ENCODE peak calls at places on chromosomes 13 and 19, in nine cellular contexts. A is PC-3; Z is activated CD8-positive, alpha-beta T cell treated with anti-CD3 and anti-CD28 coated beads for 36 hours; E is tibial artery; J is kidney glomerular epithelial cell; B is posterior cingulate gyrus; T is AG10803; S is stimulated activated CD4-positive, alpha-beta T cell treated with anti-CD3 and anti-CD28 coated beads, Interleukin-15, amount 100 ng/mL, for 48 hours; I is NCI-H774. M is an unnamed sample.

GRCh38 chr13:40666058-40666904 is at the start of gene FOXO1:
- DNase-seq in A (peak), Z (peak), E (peak), J (peak), B (peak), T (peak), S (peak), I (peak), M (peak)

GRCh38 chr19:2353159-2353894 is 6.7 kb upstream of the TMPRSS9 start:
- DNase-seq in A (no peak), Z (no peak), E (no peak), J (no peak), B (no peak), T (no peak), S (no peak), I (no peak), M (no peak)

GRCh38 chr13:31923134-31923763 is 108.3 kb upstream of the FRY start:
- DNase-seq in A (no peak), Z (no peak), E (no peak), J (no peak), B (no peak), T (no peak), S (no peak), I (no peak), M (no peak)

GRCh38 chr19:52592301-52592700 is 22.2 kb downstream of the ZNF701 start:
- DNase-seq in A (no peak), Z (peak), E (no peak), J (no peak), B (no peak), T (no peak), S (no peak), I (no peak), M (no peak)

GRCh38 chr19:10289167-10289835 is 451 bp upstream of the ICAM5 start:
- DNase-seq in A (peak), Z (peak), E (no peak), J (no peak), B (peak), T (peak), S (no peak), I (peak), M (peak)

GRCh38 chr19:4208385-4209094 is 20.8 kb upstream of the EBI3 start:
- DNase-seq in A (peak), Z (no peak), E (no peak), J (peak), B (no peak), T (no peak), S (no peak), I (no peak), M (no peak)

GRCh38 chr13:110245421-110245899 is 61.5 kb downstream of the COL4A1 start:
- DNase-seq in A (no peak), Z (no peak), E (no peak), J (no peak), B (no peak), T (peak), S (no peak), I (no peak), M (peak)

GRCh38 chr13:33728271-33729037 is 89.5 kb upstream of the RFC3 start:
- DNase-seq in A (peak), Z (no peak), E (peak), J (peak), B (no peak), T (peak), S (no peak), I (no peak), M (no peak)

GRCh38 chr13:24668955-24669354 is 11.3 kb upstream of the ATP12A start:
- DNase-seq in A (peak), Z (no peak), E (no peak), J (no peak), B (no peak), T (no peak), S (no peak), I (no peak), M (no peak)

GRCh38 chr13:102323012-102323411 is 78.8 kb downstream of the FGF14 start:
- DNase-seq in A (no peak), Z (no peak), E (no peak), J (no peak), B (no peak), T (no peak), S (no peak), I (no peak), M (no peak)

GRCh38 chr13:101417043-101417406 is 717 bp upstream of the NALCN start:
- DNase-seq in A (peak), Z (no peak), E (no peak), J (peak), B (no peak), T (no peak), S (no peak), I (no peak), M (peak)

GRCh38 chr19:17405250-17406038 is at the start of gene BST2:
- DNase-seq in A (no peak), Z (peak), E (peak), J (peak), B (no peak), T (peak), S (no peak), I (no peak), M (no peak)

GRCh38 chr13:34884366-34884765 is 57.7 kb upstream of the NBEA start:
- DNase-seq in A (no peak), Z (no peak), E (no peak), J (no peak), B (no peak), T (no peak), S (no peak), I (no peak), M (no peak)

GRCh38 chr13:80524447-80525215 is 183.7 kb upstream of the SPRY2 start:
- DNase-seq in A (no peak), Z (no peak), E (no peak), J (no peak), B (no peak), T (no peak), S (no peak), I (no peak), M (no peak)

GRCh38 chr19:48190288-48191284 is 20.1 kb downstream of the ZSWIM9 start:
- DNase-seq in A (peak), Z (peak), E (no peak), J (no peak), B (peak), T (no peak), S (no peak), I (no peak), M (no peak)

GRCh38 chr13:109220631-109221030 is 565.8 kb downstream of the IRS2 start:
- DNase-seq in A (no peak), Z (no peak), E (no peak), J (no peak), B (no peak), T (no peak), S (no peak), I (no peak), M (no peak)

GRCh38 chr13:114077938-114078335 is 54.5 kb downstream of the RASA3 start:
- DNase-seq in A (no peak), Z (no peak), E (no peak), J (no peak), B (peak), T (peak), S (no peak), I (peak), M (peak)

GRCh38 chr19:46812898-46813569 is 24.6 kb upstream of the SLC1A5 start:
- DNase-seq in A (no peak), Z (no peak), E (peak), J (no peak), B (no peak), T (no peak), S (no peak), I (no peak), M (no peak)

GRCh38 chr19:15469513-15470297 is 5.4 kb upstream of the RASAL3 start:
- DNase-seq in A (no peak), Z (peak), E (no peak), J (no peak), B (no peak), T (no peak), S (no peak), I (no peak), M (peak)

GRCh38 chr13:44368062-44368591 is 5.5 kb upstream of the SERP2 start:
- DNase-seq in A (no peak), Z (no peak), E (no peak), J (no peak), B (no peak), T (peak), S (no peak), I (no peak), M (peak)

GRCh38 chr13:50592412-50593145 is 250.9 kb downstream of the DLEU7 start:
- DNase-seq in A (peak), Z (no peak), E (no peak), J (peak), B (no peak), T (peak), S (no peak), I (no peak), M (peak)

GRCh38 chr13:48775804-48776203 is 122.1 kb downstream of the CYSLTR2 start:
- DNase-seq in A (peak), Z (no peak), E (no peak), J (peak), B (no peak), T (peak), S (no peak), I (no peak), M (peak)

GRCh38 chr19:21934131-21934530 is 76.6 kb downstream of the ZNF208 start:
- DNase-seq in A (no peak), Z (no peak), E (no peak), J (no peak), B (no peak), T (no peak), S (no peak), I (no peak), M (no peak)

GRCh38 chr13:32150794-32151193 is 119.2 kb downstream of the FRY start:
- DNase-seq in A (no peak), Z (no peak), E (peak), J (no peak), B (no peak), T (peak), S (no peak), I (no peak), M (peak)

GRCh38 chr13:105921711-105922110 is 613.8 kb downstream of the EFNB2 start:
- DNase-seq in A (no peak), Z (no peak), E (no peak), J (no peak), B (no peak), T (no peak), S (no peak), I (no peak), M (no peak)

GRCh38 chr19:33681081-33681680 is 59.4 kb downstream of the CHST8 start:
- DNase-seq in A (no peak), Z (no peak), E (no peak), J (no peak), B (no peak), T (no peak), S (no peak), I (no peak), M (no peak)

GRCh38 chr13:76822691-76823267 is 63.4 kb downstream of the KCTD12 start:
- DNase-seq in A (peak), Z (no peak), E (no peak), J (no peak), B (no peak), T (peak), S (no peak), I (no peak), M (peak)

GRCh38 chr19:50669319-50670101 is 20.3 kb downstream of the C19orf81 start:
- DNase-seq in A (peak), Z (peak), E (no peak), J (no peak), B (peak), T (peak), S (peak), I (no peak), M (peak)

GRCh38 chr19:10317045-10317856 is 1.4 kb upstream of the FDX2 start:
- DNase-seq in A (no peak), Z (no peak), E (no peak), J (no peak), B (no peak), T (no peak), S (no peak), I (no peak), M (no peak)

GRCh38 chr13:26561636-26562537 is 4.4 kb downstream of the WASF3 start:
- DNase-seq in A (no peak), Z (no peak), E (no peak), J (peak), B (no peak), T (peak), S (no peak), I (no peak), M (peak)

GRCh38 chr13:30034448-30034795 is 184.0 kb upstream of the UBL3 start:
- DNase-seq in A (no peak), Z (no peak), E (no peak), J (no peak), B (no peak), T (peak), S (no peak), I (no peak), M (no peak)

GRCh38 chr13:83881917-83882625 is at the start of gene SLITRK1:
- DNase-seq in A (no peak), Z (peak), E (no peak), J (peak), B (peak), T (peak), S (no peak), I (no peak), M (peak)

GRCh38 chr13:49679244-49679643 is 12.0 kb downstream of the EBPL start:
- DNase-seq in A (no peak), Z (peak), E (no peak), J (peak), B (no peak), T (no peak), S (no peak), I (no peak), M (peak)

GRCh38 chr19:852136-853013 is at the start of gene ELANE:
- DNase-seq in A (no peak), Z (no peak), E (no peak), J (no peak), B (no peak), T (no peak), S (no peak), I (no peak), M (no peak)

GRCh38 chr19:40365010-40365409 is 16.5 kb downstream of the PLD3 start:
- DNase-seq in A (no peak), Z (no peak), E (no peak), J (no peak), B (no peak), T (no peak), S (no peak), I (no peak), M (no peak)

GRCh38 chr13:59746291-59746962 is 417.3 kb downstream of the DIAPH3 start:
- DNase-seq in A (peak), Z (no peak), E (no peak), J (peak), B (no peak), T (peak), S (no peak), I (no peak), M (peak)

GRCh38 chr19:39082745-39083598 is 1.2 kb upstream of the ACP7 start:
- DNase-seq in A (peak), Z (no peak), E (no peak), J (no peak), B (peak), T (no peak), S (no peak), I (no peak), M (no peak)

M was measured in adipocyte.